ENCODE peak calls at places on chromosomes 13 and 19, in ten cellular contexts. One of them, this sample, is unnamed.

GRCh38 chr19:36939153-36939552 is 23.0 kb downstream of the ZNF568 start:
- DNase-seq in IMR-90: no peak
- DNase-seq in fibroblast of lung: no peak
- DNase-seq in heart right ventricle: no peak
- DNase-seq in body of pancreas: no peak
- DNase-seq in kidney: no peak
- DNase-seq in AG04450: no peak
- DNase-seq in left ventricle myocardium inferior: no peak
- DNase-seq in right atrium auricular region: no peak
- DNase-seq in bronchial epithelial cell: no peak
- DNase-seq in this sample: no peak

GRCh38 chr13:100666124-100666523 is 8.5 kb downstream of the TMTC4 start:
- DNase-seq in IMR-90: no peak
- DNase-seq in fibroblast of lung: no peak
- DNase-seq in heart right ventricle: no peak
- DNase-seq in body of pancreas: no peak
- DNase-seq in kidney: no peak
- DNase-seq in AG04450: no peak
- DNase-seq in left ventricle myocardium inferior: no peak
- DNase-seq in right atrium auricular region: no peak
- DNase-seq in bronchial epithelial cell: no peak
- DNase-seq in this sample: no peak

GRCh38 chr13:111204438-111205177 is 89.5 kb downstream of the ARHGEF7 start:
- DNase-seq in IMR-90: peak
- DNase-seq in fibroblast of lung: peak
- DNase-seq in heart right ventricle: no peak
- DNase-seq in body of pancreas: peak
- DNase-seq in kidney: no peak
- DNase-seq in AG04450: peak
- DNase-seq in left ventricle myocardium inferior: peak
- DNase-seq in right atrium auricular region: peak
- DNase-seq in bronchial epithelial cell: peak
- DNase-seq in this sample: no peak

GRCh38 chr19:16203256-16204004 is 5.7 kb downstream of the AP1M1 start:
- DNase-seq in IMR-90: no peak
- DNase-seq in fibroblast of lung: no peak
- DNase-seq in heart right ventricle: no peak
- DNase-seq in body of pancreas: no peak
- DNase-seq in kidney: no peak
- DNase-seq in AG04450: no peak
- DNase-seq in left ventricle myocardium inferior: no peak
- DNase-seq in right atrium auricular region: no peak
- DNase-seq in bronchial epithelial cell: no peak
- DNase-seq in this sample: peak

GRCh38 chr13:59494560-59494970 is 669.2 kb downstream of the DIAPH3 start:
- DNase-seq in IMR-90: peak
- DNase-seq in fibroblast of lung: peak
- DNase-seq in heart right ventricle: peak
- DNase-seq in body of pancreas: peak
- DNase-seq in kidney: no peak
- DNase-seq in AG04450: peak
- DNase-seq in left ventricle myocardium inferior: peak
- DNase-seq in right atrium auricular region: no peak
- DNase-seq in bronchial epithelial cell: no peak
- DNase-seq in this sample: no peak

GRCh38 chr13:107678075-107678689 is 537.2 kb downstream of the LIG4 start:
- DNase-seq in IMR-90: peak
- DNase-seq in fibroblast of lung: peak
- DNase-seq in heart right ventricle: no peak
- DNase-seq in body of pancreas: no peak
- DNase-seq in kidney: no peak
- DNase-seq in AG04450: peak
- DNase-seq in left ventricle myocardium inferior: no peak
- DNase-seq in right atrium auricular region: no peak
- DNase-seq in bronchial epithelial cell: no peak
- DNase-seq in this sample: no peak

GRCh38 chr13:110485604-110486003 is 75.9 kb downstream of the RAB20 start:
- DNase-seq in IMR-90: no peak
- DNase-seq in fibroblast of lung: peak
- DNase-seq in heart right ventricle: no peak
- DNase-seq in body of pancreas: no peak
- DNase-seq in kidney: peak
- DNase-seq in AG04450: no peak
- DNase-seq in left ventricle myocardium inferior: no peak
- DNase-seq in right atrium auricular region: no peak
- DNase-seq in bronchial epithelial cell: no peak
- DNase-seq in this sample: no peak

GRCh38 chr13:29640665-29641064 is 45.2 kb upstream of the SLC7A1 start:
- DNase-seq in IMR-90: no peak
- DNase-seq in fibroblast of lung: no peak
- DNase-seq in heart right ventricle: no peak
- DNase-seq in body of pancreas: no peak
- DNase-seq in kidney: no peak
- DNase-seq in AG04450: no peak
- DNase-seq in left ventricle myocardium inferior: no peak
- DNase-seq in right atrium auricular region: no peak
- DNase-seq in bronchial epithelial cell: no peak
- DNase-seq in this sample: no peak

GRCh38 chr19:18871543-18871942 is 24.4 kb downstream of the CERS1 start:
- DNase-seq in IMR-90: no peak
- DNase-seq in fibroblast of lung: no peak
- DNase-seq in heart right ventricle: no peak
- DNase-seq in body of pancreas: no peak
- DNase-seq in kidney: no peak
- DNase-seq in AG04450: no peak
- DNase-seq in left ventricle myocardium inferior: no peak
- DNase-seq in right atrium auricular region: no peak
- DNase-seq in bronchial epithelial cell: no peak
- DNase-seq in this sample: no peak

GRCh38 chr19:33436360-33437345 is 63.1 kb downstream of the CEBPG start:
- DNase-seq in IMR-90: no peak
- DNase-seq in fibroblast of lung: no peak
- DNase-seq in heart right ventricle: no peak
- DNase-seq in body of pancreas: no peak
- DNase-seq in kidney: peak
- DNase-seq in AG04450: no peak
- DNase-seq in left ventricle myocardium inferior: peak
- DNase-seq in right atrium auricular region: no peak
- DNase-seq in bronchial epithelial cell: no peak
- DNase-seq in this sample: peak

GRCh38 chr19:30003862-30004261 is 61.8 kb downstream of the URI1 start:
- DNase-seq in IMR-90: no peak
- DNase-seq in fibroblast of lung: no peak
- DNase-seq in heart right ventricle: no peak
- DNase-seq in body of pancreas: no peak
- DNase-seq in kidney: no peak
- DNase-seq in AG04450: no peak
- DNase-seq in left ventricle myocardium inferior: no peak
- DNase-seq in right atrium auricular region: no peak
- DNase-seq in bronchial epithelial cell: no peak
- DNase-seq in this sample: no peak

GRCh38 chr13:109256866-109257760 is 529.3 kb downstream of the IRS2 start:
- DNase-seq in IMR-90: peak
- DNase-seq in fibroblast of lung: peak
- DNase-seq in heart right ventricle: peak
- DNase-seq in body of pancreas: no peak
- DNase-seq in kidney: no peak
- DNase-seq in AG04450: peak
- DNase-seq in left ventricle myocardium inferior: no peak
- DNase-seq in right atrium auricular region: peak
- DNase-seq in bronchial epithelial cell: peak
- DNase-seq in this sample: no peak

GRCh38 chr13:72839831-72840426 is 58.0 kb downstream of the PIBF1 start:
- DNase-seq in IMR-90: peak
- DNase-seq in fibroblast of lung: peak
- DNase-seq in heart right ventricle: no peak
- DNase-seq in body of pancreas: peak
- DNase-seq in kidney: no peak
- DNase-seq in AG04450: peak
- DNase-seq in left ventricle myocardium inferior: peak
- DNase-seq in right atrium auricular region: no peak
- DNase-seq in bronchial epithelial cell: peak
- DNase-seq in this sample: no peak

GRCh38 chr19:11179716-11180297 is 17.5 kb downstream of the KANK2 start:
- DNase-seq in IMR-90: no peak
- DNase-seq in fibroblast of lung: no peak
- DNase-seq in heart right ventricle: no peak
- DNase-seq in body of pancreas: no peak
- DNase-seq in kidney: no peak
- DNase-seq in AG04450: no peak
- DNase-seq in left ventricle myocardium inferior: no peak
- DNase-seq in right atrium auricular region: no peak
- DNase-seq in bronchial epithelial cell: no peak
- DNase-seq in this sample: no peak

GRCh38 chr13:112711528-112712265 is 21.9 kb downstream of the ATP11A start:
- DNase-seq in IMR-90: peak
- DNase-seq in fibroblast of lung: peak
- DNase-seq in heart right ventricle: peak
- DNase-seq in body of pancreas: peak
- DNase-seq in kidney: peak
- DNase-seq in AG04450: peak
- DNase-seq in left ventricle myocardium inferior: peak
- DNase-seq in right atrium auricular region: peak
- DNase-seq in bronchial epithelial cell: peak
- DNase-seq in this sample: no peak
- TF ChIP-seq CTCF in IMR-90: no peak
- TF ChIP-seq CTCF in fibroblast of lung: no peak
- TF ChIP-seq CTCF in heart right ventricle: peak
- TF ChIP-seq CTCF in body of pancreas: no peak
- TF ChIP-seq CTCF in kidney: no peak
- TF ChIP-seq CTCF in AG04450: peak
- TF ChIP-seq CTCF in left ventricle myocardium inferior: peak
- TF ChIP-seq CTCF in right atrium auricular region: no peak
- TF ChIP-seq CTCF in bronchial epithelial cell: peak
- TF ChIP-seq CTCF in this sample: peak

DNA sequence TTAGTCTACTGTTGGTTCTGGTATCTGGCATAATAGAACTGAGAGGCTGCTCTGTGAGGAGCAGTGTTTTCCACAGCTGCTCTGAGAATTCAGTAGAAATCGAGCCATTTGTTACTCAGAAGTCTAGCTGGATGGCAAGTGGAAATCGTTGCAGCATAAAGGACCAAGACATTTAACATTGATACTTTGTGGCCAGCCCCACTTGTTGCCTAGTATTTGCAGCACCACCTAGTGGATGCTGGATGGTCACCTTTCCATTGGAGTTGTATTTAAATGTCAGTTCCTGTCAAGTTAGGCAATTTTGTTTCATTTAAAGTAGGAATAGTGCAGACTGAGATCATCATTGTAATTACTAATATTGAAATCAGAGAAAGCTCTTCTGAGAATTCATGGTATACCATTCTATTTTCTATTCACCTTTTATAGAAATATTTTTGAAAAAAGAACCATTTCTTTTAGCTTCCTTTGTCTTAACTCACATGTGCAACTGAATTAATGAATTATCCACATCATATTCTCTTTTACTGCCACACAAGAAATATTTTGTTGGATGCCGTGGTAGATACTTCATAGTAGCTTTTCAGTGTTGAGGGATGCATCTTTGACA is 64.6 kb downstream of the PDS5B start:
- DNase-seq in IMR-90: peak
- DNase-seq in fibroblast of lung: peak
- DNase-seq in heart right ventricle: peak
- DNase-seq in body of pancreas: peak
- DNase-seq in kidney: no peak
- DNase-seq in AG04450: no peak
- DNase-seq in left ventricle myocardium inferior: no peak
- DNase-seq in right atrium auricular region: peak
- DNase-seq in bronchial epithelial cell: peak
- DNase-seq in this sample: no peak
- TF ChIP-seq CTCF in IMR-90: peak
- TF ChIP-seq CTCF in fibroblast of lung: peak
- TF ChIP-seq CTCF in heart right ventricle: peak
- TF ChIP-seq CTCF in body of pancreas: peak
- TF ChIP-seq CTCF in kidney: peak
- TF ChIP-seq CTCF in AG04450: peak
- TF ChIP-seq CTCF in left ventricle myocardium inferior: peak
- TF ChIP-seq CTCF in right atrium auricular region: peak
- TF ChIP-seq CTCF in bronchial epithelial cell: peak
- TF ChIP-seq CTCF in this sample: peak

GRCh38 chr19:4102339-4103072 is 21.4 kb downstream of the MAP2K2 start:
- DNase-seq in IMR-90: no peak
- DNase-seq in fibroblast of lung: no peak
- DNase-seq in heart right ventricle: no peak
- DNase-seq in body of pancreas: no peak
- DNase-seq in kidney: peak
- DNase-seq in AG04450: no peak
- DNase-seq in left ventricle myocardium inferior: no peak
- DNase-seq in right atrium auricular region: no peak
- DNase-seq in bronchial epithelial cell: no peak
- DNase-seq in this sample: no peak
- TF ChIP-seq CTCF in IMR-90: peak
- TF ChIP-seq CTCF in fibroblast of lung: no peak
- TF ChIP-seq CTCF in heart right ventricle: no peak
- TF ChIP-seq CTCF in body of pancreas: no peak
- TF ChIP-seq CTCF in kidney: no peak
- TF ChIP-seq CTCF in AG04450: no peak
- TF ChIP-seq CTCF in left ventricle myocardium inferior: no peak
- TF ChIP-seq CTCF in right atrium auricular region: no peak
- TF ChIP-seq CTCF in bronchial epithelial cell: no peak
- TF ChIP-seq CTCF in this sample: no peak

GRCh38 chr13:44380404-44381165 is 7.0 kb downstream of the SERP2 start:
- DNase-seq in IMR-90: peak
- DNase-seq in fibroblast of lung: peak
- DNase-seq in heart right ventricle: no peak
- DNase-seq in body of pancreas: no peak
- DNase-seq in kidney: no peak
- DNase-seq in AG04450: no peak
- DNase-seq in left ventricle myocardium inferior: no peak
- DNase-seq in right atrium auricular region: no peak
- DNase-seq in bronchial epithelial cell: no peak
- DNase-seq in this sample: no peak

GRCh38 chr13:44385401-44385800 is 11.8 kb downstream of the SERP2 start:
- DNase-seq in IMR-90: no peak
- DNase-seq in fibroblast of lung: no peak
- DNase-seq in heart right ventricle: no peak
- DNase-seq in body of pancreas: no peak
- DNase-seq in kidney: no peak
- DNase-seq in AG04450: no peak
- DNase-seq in left ventricle myocardium inferior: no peak
- DNase-seq in right atrium auricular region: no peak
- DNase-seq in bronchial epithelial cell: no peak
- DNase-seq in this sample: no peak

GRCh38 chr13:44383945-44384344 is 10.3 kb downstream of the SERP2 start:
- DNase-seq in IMR-90: no peak
- DNase-seq in fibroblast of lung: no peak
- DNase-seq in heart right ventricle: no peak
- DNase-seq in body of pancreas: no peak
- DNase-seq in kidney: no peak
- DNase-seq in AG04450: no peak
- DNase-seq in left ventricle myocardium inferior: no peak
- DNase-seq in right atrium auricular region: no peak
- DNase-seq in bronchial epithelial cell: no peak
- DNase-seq in this sample: no peak

GRCh38 chr13:44384778-44385177 is 11.2 kb downstream of the SERP2 start:
- DNase-seq in IMR-90: no peak
- DNase-seq in fibroblast of lung: no peak
- DNase-seq in heart right ventricle: no peak
- DNase-seq in body of pancreas: no peak
- DNase-seq in kidney: no peak
- DNase-seq in AG04450: no peak
- DNase-seq in left ventricle myocardium inferior: no peak
- DNase-seq in right atrium auricular region: no peak
- DNase-seq in bronchial epithelial cell: no peak
- DNase-seq in this sample: no peak

GRCh38 chr13:44382635-44383145 is 9.1 kb downstream of the SERP2 start:
- DNase-seq in IMR-90: no peak
- DNase-seq in fibroblast of lung: no peak
- DNase-seq in heart right ventricle: no peak
- DNase-seq in body of pancreas: peak
- DNase-seq in kidney: no peak
- DNase-seq in AG04450: no peak
- DNase-seq in left ventricle myocardium inferior: no peak
- DNase-seq in right atrium auricular region: no peak
- DNase-seq in bronchial epithelial cell: no peak
- DNase-seq in this sample: no peak
- TF ChIP-seq CTCF in IMR-90: no peak
- TF ChIP-seq CTCF in fibroblast of lung: no peak
- TF ChIP-seq CTCF in heart right ventricle: no peak
- TF ChIP-seq CTCF in body of pancreas: no peak
- TF ChIP-seq CTCF in kidney: no peak
- TF ChIP-seq CTCF in AG04450: no peak
- TF ChIP-seq CTCF in left ventricle myocardium inferior: no peak
- TF ChIP-seq CTCF in right atrium auricular region: no peak
- TF ChIP-seq CTCF in bronchial epithelial cell: no peak
- TF ChIP-seq CTCF in this sample: no peak

This sample was measured in chondrocyte.